ENCODE peak calls at places on chromosomes 3 and 15, in six cellular contexts. E is fibroblast of mammary gland, K is fibroblast of the aortic adventitia, Z is MM.1S, R is psoas muscle, L is Peyer's patch. J is an unnamed sample.

GRCh38 chr3:127224118-127224517 is 31.2 kb downstream of the PRR23E start:
- DNase-seq in E (no peak), K (no peak), Z (no peak), R (no peak), L (no peak), J (no peak)

GRCh38 chr3:86895202-86895601 is 95.7 kb downstream of the VGLL3 start:
- DNase-seq in E (peak), K (no peak), Z (no peak), R (no peak), L (no peak), J (peak)

GRCh38 chr3:45688194-45688881 is 858 bp upstream of the SACM1L start:
- DNase-seq in E (no peak), K (no peak), Z (peak), R (peak), L (peak), J (no peak)

GRCh38 chr3:56926513-56927282 is 124.9 kb upstream of the ARHGEF3 start:
- DNase-seq in E (peak), K (peak), Z (no peak), R (no peak), L (no peak), J (peak)

GRCh38 chr15:77145370-77145769 is 74.5 kb upstream of the TSPAN3 start:
- DNase-seq in E (no peak), K (no peak), Z (no peak), R (no peak), L (no peak), J (no peak)

GRCh38 chr3:51568041-51568440 is 29.5 kb downstream of the RAD54L2 start:
- DNase-seq in E (no peak), K (no peak), Z (no peak), R (no peak), L (no peak), J (no peak)

GRCh38 chr15:77519540-77519939 is 98.9 kb downstream of the HMG20A start:
- DNase-seq in E (no peak), K (no peak), Z (no peak), R (peak), L (no peak), J (no peak)

GRCh38 chr15:72992733-72993321 is 59.4 kb upstream of the NEO1 start:
- DNase-seq in E (peak), K (peak), Z (no peak), R (no peak), L (no peak), J (no peak)

GRCh38 chr3:115623414-115623868 is at the start of gene GAP43:
- DNase-seq in E (peak), K (peak), Z (no peak), R (peak), L (no peak), J (peak)

GRCh38 chr3:122364508-122364907 is 18.5 kb downstream of the MIX23 start:
- DNase-seq in E (no peak), K (no peak), Z (no peak), R (no peak), L (no peak), J (no peak)

GRCh38 chr3:37608061-37608702 is 253.5 kb upstream of the CTDSPL start:
- DNase-seq in E (peak), K (no peak), Z (no peak), R (no peak), L (no peak), J (peak)

GRCh38 chr3:161415506-161416231 is 44.4 kb upstream of the SPTSSB start:
- DNase-seq in E (peak), K (peak), Z (no peak), R (no peak), L (no peak), J (peak)

GRCh38 chr3:183202004-183202722 is 39.6 kb upstream of the LAMP3 start:
- DNase-seq in E (no peak), K (no peak), Z (peak), R (no peak), L (no peak), J (peak)

GRCh38 chr3:154668187-154668586 is 238.2 kb upstream of the GPR149 start:
- DNase-seq in E (no peak), K (no peak), Z (no peak), R (no peak), L (no peak), J (no peak)

GRCh38 chr3:117898722-117899121 is 1135.9 kb downstream of the IGSF11 start:
- DNase-seq in E (peak), K (no peak), Z (peak), R (no peak), L (no peak), J (no peak)

GRCh38 chr15:72229076-72229946 is 1.7 kb downstream of the PKM start:
- DNase-seq in E (peak), K (peak), Z (peak), R (peak), L (peak), J (no peak)

GRCh38 chr15:73052679-73053397 is 575 bp downstream of the NEO1 start:
- DNase-seq in E (peak), K (peak), Z (peak), R (peak), L (peak), J (no peak)

GRCh38 chr15:40894689-40895308 is 549 bp downstream of the VPS18 start:
- DNase-seq in E (peak), K (peak), Z (peak), R (peak), L (peak), J (peak)

GRCh38 chr3:138687236-138687635 is 78.7 kb downstream of the FAIM start:
- DNase-seq in E (peak), K (peak), Z (no peak), R (no peak), L (no peak), J (peak)

GRCh38 chr15:73786518-73786917 is 33.4 kb upstream of the INSYN1 start:
- DNase-seq in E (no peak), K (no peak), Z (no peak), R (no peak), L (no peak), J (no peak)

GRCh38 chr15:82118040-82118439 is 72.2 kb upstream of the MEX3B start:
- DNase-seq in E (no peak), K (no peak), Z (no peak), R (no peak), L (no peak), J (no peak)

GRCh38 chr15:75989045-75989444 is 23.2 kb downstream of the NRG4 start:
- DNase-seq in E (peak), K (peak), Z (no peak), R (no peak), L (no peak), J (peak)

GRCh38 chr3:37162501-37163245 is 11.7 kb downstream of the LRRFIP2 start:
- DNase-seq in E (no peak), K (no peak), Z (no peak), R (no peak), L (no peak), J (no peak)

GRCh38 chr3:124557433-124558232 is 172.6 kb upstream of the UMPS start:
- DNase-seq in E (peak), K (peak), Z (no peak), R (no peak), L (no peak), J (peak)

GRCh38 chr3:126039870-126040269 is 44.1 kb downstream of the SLC41A3 start:
- DNase-seq in E (no peak), K (no peak), Z (no peak), R (no peak), L (no peak), J (no peak)

GRCh38 chr3:37703633-37704032 is 158.0 kb upstream of the CTDSPL start:
- DNase-seq in E (peak), K (no peak), Z (no peak), R (no peak), L (no peak), J (peak)

GRCh38 chr3:66001626-66002025 is 37.1 kb downstream of the MAGI1 start:
- DNase-seq in E (no peak), K (no peak), Z (no peak), R (no peak), L (no peak), J (no peak)

DNA sequence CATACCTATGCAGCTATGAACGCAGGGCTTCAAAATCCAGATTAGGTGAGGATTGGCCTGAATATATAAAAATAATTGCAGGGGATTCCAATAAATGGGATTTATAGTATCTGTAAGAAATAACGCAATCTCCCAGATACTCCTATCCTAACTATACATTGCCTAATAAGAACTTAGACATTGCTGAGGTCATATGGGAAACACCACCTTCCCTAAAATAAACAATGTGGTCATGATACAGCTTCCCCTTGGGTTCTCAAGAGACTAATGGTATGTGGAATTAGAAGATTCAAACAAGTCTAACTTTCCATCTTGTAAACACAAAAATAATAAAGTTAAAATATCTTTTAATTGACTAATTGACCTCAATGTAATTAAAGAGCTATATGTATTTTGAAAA is 28.2 kb downstream of the UBE3A start:
- DNase-seq in E (peak), K (no peak), Z (no peak), R (no peak), L (no peak), J (no peak)
- TF ChIP-seq CTCF in E (no peak), K (no peak), Z (no peak), R (no peak), L (no peak), J (no peak)

GRCh38 chr15:96052572-96053038 is 277.9 kb upstream of the NR2F2 start:
- DNase-seq in E (no peak), K (no peak), Z (no peak), R (no peak), L (no peak), J (no peak)
- H3K4me3 ChIP-seq in E (no peak), K (no peak), Z (no peak), R (peak), L (no peak), J (no peak)

GRCh38 chr3:153291052-153291689 is 129.1 kb downstream of the RAP2B start:
- DNase-seq in E (peak), K (peak), Z (peak), R (no peak), L (no peak), J (peak)
- TF ChIP-seq CTCF in E (peak), K (peak), Z (peak), R (peak), L (peak), J (peak)

GRCh38 chr3:50319181-50319871 is 3.2 kb downstream of the HYAL2 start:
- DNase-seq in E (no peak), K (no peak), Z (no peak), R (no peak), L (no peak), J (no peak)
- H3K4me3 ChIP-seq in E (no peak), K (no peak), Z (no peak), R (peak), L (no peak), J (no peak)

GRCh38 chr3:8501388-8502131 is at the start of gene LMCD1:
- DNase-seq in E (peak), K (peak), Z (peak), R (peak), L (peak), J (peak)
- TF ChIP-seq CTCF in E (no peak), K (peak), Z (no peak), R (peak), L (no peak), J (no peak)

GRCh38 chr3:9855594-9855993 is 11.8 kb upstream of the RPUSD3 start:
- DNase-seq in E (no peak), K (no peak), Z (no peak), R (no peak), L (no peak), J (no peak)
- H3K4me3 ChIP-seq in E (no peak), K (no peak), Z (no peak), R (no peak), L (no peak), J (no peak)

DNA sequence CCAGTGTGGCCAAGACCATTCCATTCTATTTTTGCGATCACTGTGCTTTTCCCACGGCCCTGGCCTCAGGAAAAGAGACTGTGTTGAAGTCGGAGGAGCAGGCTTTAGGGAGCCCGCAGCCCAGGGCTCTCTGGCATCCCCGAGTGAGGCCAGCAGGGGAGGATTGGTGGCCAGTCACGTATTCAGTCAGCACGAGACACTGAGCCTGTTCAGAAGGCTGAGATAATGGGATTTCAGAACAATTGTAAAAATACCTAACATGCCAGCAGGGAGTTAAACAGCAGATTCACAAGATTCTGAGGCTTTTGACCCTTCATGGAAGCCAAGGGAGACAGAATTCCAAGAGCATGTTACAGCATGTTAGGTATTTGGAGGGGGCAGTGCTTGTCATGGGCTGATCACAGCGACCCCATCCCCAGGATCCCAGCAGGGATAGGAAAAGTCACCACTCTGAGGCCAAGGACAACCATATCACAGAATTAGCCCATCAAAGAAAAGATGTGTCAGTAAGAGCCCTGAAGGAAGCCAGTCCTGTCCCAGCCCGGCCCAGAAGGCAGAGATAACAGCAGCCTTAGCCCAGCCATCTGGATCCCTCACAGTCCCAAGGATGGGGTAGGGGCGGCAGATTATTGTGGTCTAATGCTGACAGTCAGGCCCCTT is 40.6 kb downstream of the AMOTL2 start:
- DNase-seq in E (no peak), K (peak), Z (no peak), R (no peak), L (no peak), J (peak)
- TF ChIP-seq CTCF in E (no peak), K (peak), Z (no peak), R (no peak), L (no peak), J (peak)

GRCh38 chr3:58260261-58260731 is 22.7 kb downstream of the ABHD6 start:
- DNase-seq in E (peak), K (peak), Z (no peak), R (no peak), L (no peak), J (peak)
- H3K4me3 ChIP-seq in E (no peak), K (no peak), Z (no peak), R (no peak), L (no peak), J (no peak)